ENCODE peak calls at places on chromosome X, in six cellular contexts. Z is BE2C, J is GM23248, S is upper lobe of right lung, F is adrenal gland, B is heart left ventricle. T is an unnamed sample. For H3K4me1, the result is how much of the 10 kb centered on the place peaks cover.

GRCh38 chrX:23901065-23901464 is 6.7 kb downstream of the APOO start:
- DNase-seq in Z (no peak), J (peak), S (no peak), F (no peak), B (no peak), T (no peak)

GRCh38 chrX:103253608-103254007 is 1.3 kb downstream of the TCEAL8 start:
- DNase-seq in Z (no peak), J (peak), S (no peak), F (no peak), B (no peak), T (no peak)

GRCh38 chrX:119273807-119274192 is 37.7 kb downstream of the PGRMC1 start:
- DNase-seq in Z (no peak), J (no peak), S (no peak), F (no peak), B (no peak), T (no peak)

GRCh38 chrX:254630-255215 is 26.5 kb upstream of the PLCXD1 start:
- DNase-seq in Z (no peak), J (no peak), S (peak), F (no peak), B (no peak), T (no peak)

GRCh38 chrX:43467608-43468234 is 188.4 kb upstream of the MAOA start:
- DNase-seq in Z (no peak), J (no peak), S (no peak), F (no peak), B (no peak), T (no peak)

GRCh38 chrX:133574716-133575115 is 159.4 kb upstream of the GPC4 start:
- DNase-seq in Z (no peak), J (no peak), S (no peak), F (no peak), B (no peak), T (no peak)

GRCh38 chrX:134236690-134237362 is at the start of gene CCDC160:
- DNase-seq in Z (peak), J (peak), S (peak), F (peak), B (peak), T (peak)

GRCh38 chrX:9867753-9868152 is 81.5 kb downstream of the SHROOM2 start:
- DNase-seq in Z (no peak), J (peak), S (no peak), F (no peak), B (no peak), T (no peak)

GRCh38 chrX:136183175-136183574 is 35.8 kb downstream of the FHL1 start:
- DNase-seq in Z (no peak), J (no peak), S (no peak), F (no peak), B (no peak), T (no peak)

GRCh38 chrX:17689971-17690409 is 47.3 kb upstream of the SCML1 start:
- DNase-seq in Z (peak), J (peak), S (no peak), F (peak), B (no peak), T (peak)

GRCh38 chrX:123859409-123859827 is 435 bp upstream of the XIAP start:
- DNase-seq in Z (no peak), J (no peak), S (no peak), F (no peak), B (no peak), T (no peak)

DNA sequence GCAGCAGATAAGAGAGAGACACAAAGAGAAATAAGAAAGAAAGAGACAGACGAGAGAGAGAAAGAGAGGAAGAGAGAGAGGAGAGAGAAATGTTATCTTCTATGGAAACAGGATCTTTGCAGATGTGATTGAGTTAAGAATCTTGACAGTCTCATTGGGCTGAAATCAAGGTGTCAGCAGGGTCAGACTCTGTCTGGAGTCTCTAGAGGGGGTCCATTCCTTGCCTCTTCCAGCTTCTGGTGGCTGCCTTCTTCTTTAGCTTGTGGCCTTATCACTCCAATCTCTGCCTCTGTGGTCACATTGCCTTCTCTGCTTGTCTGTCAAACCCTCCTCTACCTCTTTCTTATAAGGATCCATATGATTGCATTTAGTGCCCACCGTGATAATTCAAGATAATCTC is 21.8 kb upstream of the GRPR start:
- DNase-seq in Z (no peak), J (no peak), S (no peak), F (no peak), B (no peak), T (no peak)
- H3K4me1 ChIP-seq in Z (under half), J (under half), S (under half), F (under half), B (under half), T (under half)

GRCh38 chrX:129779086-129779672 is 570 bp upstream of the SASH3 start:
- DNase-seq in Z (no peak), J (no peak), S (no peak), F (no peak), B (no peak), T (no peak)
- H3K4me1 ChIP-seq in Z (under half), J (under half), S (under half), F (under half), B (under half), T (under half)

DNA sequence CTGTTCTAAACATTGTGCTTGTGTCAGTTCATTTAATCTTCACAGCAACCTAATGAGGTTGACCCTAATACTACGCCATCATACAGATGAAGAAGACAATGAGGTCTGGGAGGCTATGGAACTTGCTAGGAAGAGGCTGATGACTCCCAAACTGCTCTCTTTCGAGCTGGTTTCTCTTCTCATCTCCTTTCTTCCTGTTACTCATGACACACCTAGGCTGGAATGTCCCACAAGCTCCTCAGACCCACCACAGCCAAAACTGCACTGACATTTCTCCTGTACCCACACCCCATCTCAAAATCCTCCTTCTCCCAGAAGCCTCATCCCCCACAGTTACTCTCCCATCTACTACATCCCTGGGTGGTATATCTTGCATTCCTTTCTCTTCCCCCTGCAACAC is 27.4 kb upstream of the PJA1 start:
- DNase-seq in Z (no peak), J (peak), S (no peak), F (no peak), B (no peak), T (no peak)
- H3K4me1 ChIP-seq in Z (under half), J (under half), S (under half), F (under half), B (under half), T (under half)

GRCh38 chrX:46574941-46575381 is 1.4 kb downstream of the CHST7 start:
- DNase-seq in Z (peak), J (peak), S (peak), F (no peak), B (peak), T (no peak)

GRCh38 chrX:46573331-46573895 is at the start of gene CHST7:
- DNase-seq in Z (peak), J (peak), S (peak), F (peak), B (peak), T (peak)

GRCh38 chrX:46575586-46575985 is 2.0 kb downstream of the CHST7 start:
- DNase-seq in Z (no peak), J (peak), S (no peak), F (no peak), B (no peak), T (no peak)

GRCh38 chrX:46573896-46574336 is 351 bp downstream of the CHST7 start:
- DNase-seq in Z (peak), J (peak), S (peak), F (peak), B (peak), T (no peak)

DNA sequence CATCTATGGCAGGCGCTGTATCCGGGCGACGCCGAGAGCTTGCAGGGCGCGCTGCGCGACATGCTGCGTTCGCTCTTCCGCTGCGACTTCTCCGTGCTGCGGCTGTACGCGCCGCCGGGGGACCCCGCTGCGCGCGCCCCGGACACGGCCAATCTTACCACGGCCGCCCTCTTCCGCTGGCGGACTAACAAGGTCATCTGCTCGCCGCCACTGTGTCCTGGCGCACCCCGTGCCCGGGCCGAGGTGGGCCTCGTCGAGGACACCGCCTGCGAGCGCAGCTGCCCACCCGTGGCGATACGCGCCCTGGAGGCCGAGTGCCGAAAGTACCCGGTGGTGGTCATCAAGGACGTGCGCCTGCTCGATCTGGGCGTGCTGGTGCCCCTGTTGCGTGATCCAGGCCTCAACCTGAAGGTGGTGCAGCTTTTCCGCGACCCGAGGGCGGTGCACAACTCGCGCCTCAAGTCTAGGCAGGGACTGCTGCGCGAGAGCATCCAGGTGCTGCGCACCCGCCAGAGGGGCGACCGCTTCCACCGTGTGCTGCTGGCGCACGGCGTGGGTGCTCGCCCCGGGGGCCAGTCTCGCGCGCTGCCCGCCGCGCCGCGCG is 874 bp downstream of the CHST7 start:
- DNase-seq in Z (peak), J (peak), S (no peak), F (no peak), B (no peak), T (no peak)
- H3K4me1 ChIP-seq in Z (under half), J (under half), S (under half), F (under half), B (under half), T (under half)

GRCh38 chrX:153925739-153926593 is at the start of gene ARHGAP4:
- DNase-seq in Z (no peak), J (no peak), S (peak), F (no peak), B (no peak), T (peak)
- H3K4me1 ChIP-seq in Z (under half), J (under half), S (under half), F (under half), B (half or more), T (under half)

GRCh38 chrX:125604448-125604847 is 284.8 kb downstream of the TEX13C start:
- DNase-seq in Z (no peak), J (no peak), S (no peak), F (no peak), B (no peak), T (no peak)

GRCh38 chrX:125605145-125605544 is 285.5 kb downstream of the TEX13C start:
- DNase-seq in Z (no peak), J (no peak), S (no peak), F (no peak), B (no peak), T (no peak)
- H3K4me1 ChIP-seq in Z (under half), J (under half), S (under half), F (under half), B (under half), T (under half)

DNA sequence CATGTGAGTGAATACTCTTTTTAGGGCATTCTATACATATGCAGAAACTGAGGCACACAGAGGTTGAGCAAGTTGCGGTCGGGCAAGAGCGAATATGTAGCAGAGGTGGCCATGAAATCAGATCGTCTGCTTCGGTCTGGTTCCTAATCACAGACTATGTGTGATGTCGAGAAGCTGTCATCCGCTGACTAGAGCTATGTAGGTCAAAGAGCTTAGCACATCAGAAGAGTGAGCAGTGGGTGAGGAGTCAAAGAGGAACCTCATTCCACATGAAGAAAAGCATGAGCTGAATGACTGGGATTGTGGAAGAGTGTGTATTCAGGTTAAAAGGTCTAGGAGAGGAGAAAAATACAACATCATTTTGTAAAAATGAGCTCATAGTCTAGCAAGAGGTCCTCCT is 19.0 kb downstream of the GAB3 start:
- DNase-seq in Z (no peak), J (peak), S (no peak), F (no peak), B (no peak), T (no peak)
- H3K4me1 ChIP-seq in Z (under half), J (half or more), S (half or more), F (under half), B (half or more), T (under half)

T was measured in HAP-1.